ENCODE peak calls at places on chromosomes 5 and 9, in eight cellular contexts. T is GM23248, K is mesendoderm, W is mammary epithelial cell, J is HCT116, X is DND-41, C is neuronal stem cell, S is OCI-LY7. F is an unnamed sample.

GRCh38 chr5:169013208-169013728 is 287.7 kb downstream of the SLIT3 start:
- DNase-seq in T (no peak), C (no peak), K (no peak), S (no peak), X (no peak), W (peak), J (no peak), F (no peak)

GRCh38 chr9:132769895-132770774 is 99.9 kb downstream of the GTF3C4 start:
- DNase-seq in C (peak), K (peak), W (peak), J (no peak), T (peak), S (peak), X (peak), F (peak)

GRCh38 chr5:179166886-179167841 is 107.0 kb downstream of the ZNF354C start:
- DNase-seq in X (peak), J (no peak), K (peak), T (peak), C (peak), S (peak), W (no peak), F (peak)

GRCh38 chr5:171367424-171368370 is 20.0 kb upstream of the NPM1 start:
- DNase-seq in K (no peak), T (peak), S (no peak), W (peak), J (no peak), X (no peak), C (no peak), F (peak)

GRCh38 chr5:52702877-52703276 is 84.8 kb upstream of the ITGA1 start:
- DNase-seq in W (no peak), S (no peak), X (no peak), J (no peak), T (peak), C (no peak), K (no peak), F (no peak)

GRCh38 chr9:131674425-131675421 is 65.2 kb downstream of the RAPGEF1 start:
- DNase-seq in C (no peak), S (peak), T (no peak), J (no peak), X (no peak), K (no peak), W (no peak), F (no peak)

GRCh38 chr5:177471610-177472356 is 1.7 kb downstream of the DBN1 start:
- DNase-seq in X (no peak), J (no peak), C (no peak), W (no peak), T (peak), K (no peak), S (no peak), F (peak)

GRCh38 chr9:127779136-127779981 is 893 bp upstream of the SH2D3C start:
- DNase-seq in X (no peak), S (peak), T (peak), C (no peak), K (no peak), W (no peak), J (no peak), F (no peak)

GRCh38 chr5:168592014-168592368 is 12.8 kb upstream of the PANK3 start:
- DNase-seq in T (peak), C (no peak), K (no peak), J (no peak), S (no peak), W (peak), X (no peak), F (peak)

GRCh38 chr9:95724253-95724991 is 151.1 kb upstream of the ERCC6L2 start:
- DNase-seq in W (no peak), X (peak), C (no peak), J (no peak), K (no peak), T (no peak), S (peak), F (no peak)

GRCh38 chr5:23484094-23484493 is 23.3 kb upstream of the PRDM9 start:
- DNase-seq in X (no peak), W (no peak), T (no peak), S (no peak), J (no peak), K (no peak), C (no peak), F (no peak)

GRCh38 chr5:128965638-128966302 is 482 bp downstream of the SLC27A6 start:
- DNase-seq in X (no peak), C (no peak), J (no peak), K (no peak), S (no peak), W (no peak), T (no peak), F (no peak)

GRCh38 chr9:6054280-6055099 is 39.1 kb upstream of the RANBP6 start:
- DNase-seq in C (peak), T (peak), K (peak), X (peak), S (peak), J (peak), W (peak), F (peak)

GRCh38 chr5:76583163-76584047 is 39.8 kb downstream of the F2RL2 start:
- DNase-seq in T (peak), W (no peak), J (peak), X (no peak), C (no peak), S (peak), K (peak), F (peak)

GRCh38 chr9:110270211-110270995 is 14.1 kb upstream of the TXN start:
- DNase-seq in X (no peak), C (no peak), T (no peak), K (no peak), S (no peak), W (no peak), J (no peak), F (no peak)

GRCh38 chr5:56607551-56607950 is 207.8 kb upstream of the MAP3K1 start:
- DNase-seq in J (no peak), X (no peak), K (peak), C (no peak), W (peak), T (peak), S (no peak), F (peak)

GRCh38 chr5:80082731-80083114 is 47.6 kb downstream of the THBS4 start:
- DNase-seq in K (peak), J (peak), S (peak), W (peak), X (no peak), C (peak), T (peak), F (peak)

GRCh38 chr9:88173378-88173999 is 35.2 kb upstream of the SPATA31C2 start:
- DNase-seq in C (no peak), X (peak), T (peak), J (peak), W (peak), K (peak), S (peak), F (peak)

GRCh38 chr5:172845190-172845975 is 11.3 kb downstream of the ERGIC1 start:
- DNase-seq in S (no peak), J (no peak), T (no peak), X (no peak), K (no peak), C (no peak), W (no peak), F (no peak)
- H3K4me2 ChIP-seq in S (no peak), J (no peak), T (no peak), X (no peak), K (no peak), C (no peak), W (no peak), F (no peak)

DNA sequence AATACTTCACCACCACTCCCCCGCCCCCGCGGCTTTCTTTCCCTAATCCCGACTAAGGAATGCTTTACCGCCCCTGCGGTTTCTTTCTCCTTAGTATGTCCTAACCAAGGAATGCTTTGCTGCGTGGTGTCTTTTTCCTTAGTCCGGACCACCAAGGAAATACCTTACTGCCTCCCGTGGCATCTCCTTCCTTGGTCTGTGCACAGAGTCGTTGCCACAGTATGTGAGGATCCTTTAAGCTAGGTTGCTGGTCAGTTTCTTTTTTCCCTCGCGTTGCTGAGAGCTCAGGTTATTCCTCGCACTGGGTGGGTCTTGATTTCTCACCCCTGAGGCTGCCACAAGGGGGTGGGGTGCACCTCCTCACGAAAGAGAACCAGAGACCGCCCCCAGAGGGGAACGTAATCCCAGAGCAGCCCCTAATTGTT is 309.4 kb downstream of the NR3C1 start:
- DNase-seq in X (no peak), K (peak), S (no peak), W (peak), C (peak), T (no peak), J (no peak), F (peak)
- H3K4me2 ChIP-seq in X (no peak), K (peak), S (no peak), W (peak), C (peak), T (no peak), J (no peak), F (peak)

DNA sequence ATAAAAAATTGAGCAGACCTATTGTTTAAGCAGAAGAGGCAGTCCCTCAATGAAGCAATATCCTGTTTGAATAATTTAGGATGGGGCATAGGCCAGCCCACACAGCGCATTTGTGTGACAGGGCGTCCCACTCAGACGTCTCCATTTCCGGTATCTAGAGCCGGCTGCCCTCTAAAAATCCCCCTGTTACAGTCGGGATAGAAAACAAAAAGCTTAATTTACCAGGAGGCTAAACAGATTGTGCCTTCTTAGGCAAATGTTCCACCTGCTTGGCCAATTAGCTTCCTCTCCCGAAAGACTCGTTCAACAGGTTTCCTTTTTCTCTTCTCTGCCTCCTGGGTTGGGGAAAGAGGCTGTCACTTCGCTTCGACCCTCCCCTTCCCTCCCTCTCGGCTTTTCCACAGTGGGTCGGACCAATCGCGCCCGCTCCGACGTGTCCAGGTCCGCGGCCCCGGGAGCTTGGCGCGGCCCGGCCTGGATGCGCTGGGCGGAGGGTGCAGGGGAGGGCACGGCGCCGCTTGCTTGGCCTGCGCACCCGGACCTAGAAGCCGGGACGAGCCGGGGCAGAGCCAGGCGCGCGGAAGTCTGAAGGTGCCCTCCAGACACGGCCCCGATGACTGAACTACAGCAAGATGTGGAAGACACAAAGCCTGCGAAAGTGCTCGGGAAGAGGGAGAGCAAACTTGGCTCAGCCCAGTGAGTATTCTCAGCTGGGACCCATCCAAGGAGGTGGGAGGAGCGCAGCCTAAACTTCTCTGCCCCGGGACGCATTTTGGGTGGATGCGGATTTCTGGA is at the start of gene GRAMD2B:
- DNase-seq in W (peak), C (peak), X (peak), K (peak), J (peak), T (peak), S (no peak), F (peak)
- H3K4me2 ChIP-seq in W (peak), C (peak), X (peak), K (peak), J (peak), T (peak), S (peak), F (peak)

DNA sequence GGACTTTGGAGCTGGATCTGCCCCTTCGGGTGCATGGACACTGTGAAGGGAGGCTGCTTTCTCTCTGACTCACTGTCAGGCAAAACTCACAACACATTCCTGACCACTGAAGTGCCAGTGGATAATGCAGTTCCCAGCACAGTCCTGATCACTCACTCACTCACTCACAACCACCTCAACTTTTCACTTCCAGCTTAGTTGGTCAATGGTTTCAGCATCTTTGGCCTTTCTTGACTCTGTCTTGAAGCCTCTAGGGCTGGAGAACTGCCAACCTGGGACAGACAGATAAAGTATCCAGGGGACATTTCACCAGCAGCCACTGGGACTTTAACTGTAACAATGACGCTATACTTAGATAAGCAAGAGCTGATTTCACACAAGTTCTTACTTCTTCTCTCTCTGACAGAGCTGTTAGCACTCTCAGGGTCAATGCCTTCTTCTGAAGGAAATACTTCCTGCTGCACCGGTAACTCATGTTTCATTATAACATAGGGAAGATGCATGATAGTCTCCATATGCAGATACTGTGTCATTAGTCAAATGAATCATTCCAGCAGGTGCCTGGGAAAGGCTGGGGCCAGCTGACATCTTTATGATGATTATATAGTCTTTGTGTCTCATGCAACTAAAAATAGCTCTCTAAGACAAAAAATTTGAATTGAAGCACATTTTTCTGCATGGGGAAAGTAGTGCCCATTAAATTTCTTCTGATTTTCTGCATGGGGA is 499.0 kb downstream of the SEMA5A start:
- DNase-seq in K (no peak), J (no peak), W (peak), X (no peak), C (no peak), S (no peak), T (peak), F (peak)
- H3K4me2 ChIP-seq in K (no peak), J (no peak), W (peak), X (no peak), C (no peak), S (no peak), T (peak), F (no peak)

GRCh38 chr5:137666109-137666850 is 69.6 kb downstream of the KLHL3 start:
- DNase-seq in X (no peak), C (no peak), K (no peak), S (no peak), J (no peak), W (no peak), T (peak), F (peak)

GRCh38 chr5:137667341-137667740 is 68.5 kb downstream of the KLHL3 start:
- DNase-seq in K (no peak), W (peak), X (no peak), T (no peak), C (no peak), S (no peak), J (no peak), F (no peak)

GRCh38 chr5:137666901-137667300 is 69.0 kb downstream of the KLHL3 start:
- DNase-seq in X (no peak), C (no peak), T (no peak), W (no peak), K (no peak), J (no peak), S (no peak), F (no peak)

GRCh38 chr5:137669796-137670195 is 66.1 kb downstream of the KLHL3 start:
- DNase-seq in S (no peak), J (no peak), W (no peak), X (no peak), C (no peak), T (no peak), K (no peak), F (no peak)

GRCh38 chr5:137668574-137669093 is 67.3 kb downstream of the KLHL3 start:
- DNase-seq in C (no peak), S (no peak), T (no peak), K (no peak), J (no peak), X (no peak), W (no peak), F (no peak)
- H3K4me2 ChIP-seq in C (no peak), S (no peak), T (no peak), K (no peak), J (no peak), X (no peak), W (no peak), F (no peak)

GRCh38 chr5:180313677-180314076 is 21.8 kb upstream of the MAPK9 start:
- DNase-seq in T (no peak), X (no peak), W (no peak), S (no peak), J (no peak), K (no peak), C (no peak), F (peak)
- H3K4me2 ChIP-seq in T (no peak), X (no peak), W (peak), S (no peak), J (no peak), K (no peak), C (no peak), F (no peak)

GRCh38 chr9:129206921-129207320 is 28.9 kb upstream of the IER5L start:
- DNase-seq in S (no peak), J (no peak), X (no peak), K (no peak), W (no peak), T (no peak), C (no peak), F (no peak)
- H3K4me2 ChIP-seq in S (no peak), J (no peak), X (no peak), K (no peak), W (no peak), T (no peak), C (no peak), F (no peak)

DNA sequence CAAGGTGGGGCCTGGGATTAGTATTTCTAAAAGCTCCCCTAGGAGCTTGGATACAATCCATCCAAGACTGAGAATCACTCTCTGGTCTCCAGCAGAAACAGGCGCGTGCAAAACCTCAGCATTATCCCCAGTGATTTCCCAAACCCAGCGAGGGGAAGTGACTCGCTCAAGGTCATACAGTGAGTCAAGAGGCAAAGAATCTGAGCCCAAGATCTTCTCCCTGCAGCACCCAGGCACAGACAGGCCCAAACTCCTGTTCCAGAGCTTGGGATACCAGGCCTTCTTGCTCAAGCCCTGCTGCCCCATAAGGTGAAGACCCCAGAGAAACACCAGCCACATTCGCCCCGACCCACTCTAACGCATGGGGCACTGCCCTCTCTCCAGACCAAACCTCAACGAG is 33.2 kb downstream of the SHB start:
- DNase-seq in T (peak), X (no peak), S (no peak), C (no peak), J (no peak), W (peak), K (no peak), F (peak)
- H3K4me2 ChIP-seq in T (peak), X (no peak), S (no peak), C (no peak), J (peak), W (peak), K (no peak), F (peak)

GRCh38 chr5:157288405-157289163 is 22.7 kb downstream of the CYFIP2 start:
- DNase-seq in T (no peak), W (no peak), S (no peak), J (no peak), C (no peak), K (no peak), X (no peak), F (no peak)
- H3K4me2 ChIP-seq in T (no peak), W (no peak), S (no peak), J (no peak), C (no peak), K (no peak), X (no peak), F (no peak)

GRCh38 chr5:173016069-173016455 is 32.5 kb downstream of the ATP6V0E1 start:
- DNase-seq in X (no peak), W (no peak), C (no peak), K (peak), T (no peak), S (no peak), J (no peak), F (no peak)

GRCh38 chr5:173018352-173018751 is 34.8 kb downstream of the ATP6V0E1 start:
- DNase-seq in K (no peak), S (no peak), C (no peak), J (no peak), W (no peak), X (no peak), T (no peak), F (no peak)

GRCh38 chr5:173016621-173017046 is 33.1 kb downstream of the ATP6V0E1 start:
- DNase-seq in W (peak), K (peak), S (no peak), X (no peak), C (no peak), T (peak), J (peak), F (peak)

GRCh38 chr5:173020643-173021042 is 35.5 kb upstream of the CREBRF start:
- DNase-seq in C (no peak), W (no peak), X (no peak), T (no peak), S (no peak), J (no peak), K (no peak), F (peak)

GRCh38 chr5:173020154-173020581 is 36.0 kb upstream of the CREBRF start:
- DNase-seq in K (no peak), W (no peak), X (no peak), T (no peak), S (no peak), C (no peak), J (no peak), F (no peak)
- H3K4me2 ChIP-seq in K (no peak), W (peak), X (no peak), T (no peak), S (no peak), C (no peak), J (no peak), F (peak)